ENCODE peak calls at places on chromosome 17, in four cellular contexts. One of them, this sample, is unnamed.

GRCh38 chr17:82893779-82894178 is 54.0 kb upstream of the ZNF750 start:
- DNase-seq in Calu3: no peak
- DNase-seq in HEK293T: no peak
- DNase-seq in effector memory CD8-positive, alpha-beta T cell: no peak
- DNase-seq in this sample: no peak

GRCh38 chr17:40936976-40937375 is 470 bp downstream of the KRT23 start:
- DNase-seq in Calu3: peak
- DNase-seq in effector memory CD8-positive, alpha-beta T cell: no peak
- DNase-seq in HEK293T: no peak
- DNase-seq in this sample: no peak

GRCh38 chr17:77203846-77204245 is 63.1 kb downstream of the SEC14L1 start:
- DNase-seq in Calu3: no peak
- DNase-seq in HEK293T: no peak
- DNase-seq in effector memory CD8-positive, alpha-beta T cell: no peak
- DNase-seq in this sample: no peak

GRCh38 chr17:75270218-75270965 is 639 bp downstream of the MIF4GD start:
- DNase-seq in effector memory CD8-positive, alpha-beta T cell: peak
- DNase-seq in Calu3: peak
- DNase-seq in HEK293T: peak
- DNase-seq in this sample: peak

GRCh38 chr17:73786286-73786743 is 142.1 kb upstream of the SDK2 start:
- DNase-seq in HEK293T: no peak
- DNase-seq in effector memory CD8-positive, alpha-beta T cell: no peak
- DNase-seq in Calu3: peak
- DNase-seq in this sample: no peak

GRCh38 chr17:42180411-42180921 is 476 bp downstream of the KCNH4 start:
- DNase-seq in Calu3: no peak
- DNase-seq in HEK293T: no peak
- DNase-seq in effector memory CD8-positive, alpha-beta T cell: no peak
- DNase-seq in this sample: peak

GRCh38 chr17:17398188-17398927 is 78.4 kb upstream of the MED9 start:
- DNase-seq in Calu3: no peak
- DNase-seq in HEK293T: no peak
- DNase-seq in effector memory CD8-positive, alpha-beta T cell: no peak
- DNase-seq in this sample: no peak

GRCh38 chr17:2202302-2202995 is 101.1 kb downstream of the SMG6 start:
- DNase-seq in effector memory CD8-positive, alpha-beta T cell: no peak
- DNase-seq in HEK293T: no peak
- DNase-seq in Calu3: no peak
- DNase-seq in this sample: no peak

GRCh38 chr17:68061512-68062313 is 26.2 kb downstream of the KPNA2 start:
- DNase-seq in Calu3: no peak
- DNase-seq in HEK293T: no peak
- DNase-seq in effector memory CD8-positive, alpha-beta T cell: no peak
- DNase-seq in this sample: no peak

GRCh38 chr17:82310877-82311276 is 6.5 kb downstream of the CD7 start:
- DNase-seq in effector memory CD8-positive, alpha-beta T cell: no peak
- DNase-seq in HEK293T: no peak
- DNase-seq in Calu3: no peak
- DNase-seq in this sample: no peak

GRCh38 chr17:5557485-5557884 is 26.8 kb downstream of the NLRP1 start:
- DNase-seq in Calu3: no peak
- DNase-seq in HEK293T: peak
- DNase-seq in effector memory CD8-positive, alpha-beta T cell: no peak
- DNase-seq in this sample: no peak

GRCh38 chr17:47797797-47798196 is 23.8 kb downstream of the OSBPL7 start:
- DNase-seq in HEK293T: no peak
- DNase-seq in Calu3: no peak
- DNase-seq in effector memory CD8-positive, alpha-beta T cell: no peak
- DNase-seq in this sample: no peak

GRCh38 chr17:27532269-27533067 is 76.2 kb downstream of the KSR1 start:
- DNase-seq in Calu3: no peak
- DNase-seq in HEK293T: no peak
- DNase-seq in effector memory CD8-positive, alpha-beta T cell: no peak
- DNase-seq in this sample: peak

GRCh38 chr17:40069751-40070643 is 7.2 kb downstream of the THRA start:
- DNase-seq in effector memory CD8-positive, alpha-beta T cell: peak
- DNase-seq in Calu3: peak
- DNase-seq in HEK293T: no peak
- DNase-seq in this sample: no peak

GRCh38 chr17:33888455-33888854 is 366.6 kb upstream of the CCL2 start:
- DNase-seq in effector memory CD8-positive, alpha-beta T cell: no peak
- DNase-seq in HEK293T: no peak
- DNase-seq in Calu3: no peak
- DNase-seq in this sample: no peak